ENCODE peak calls at places on chromosomes 3 and 15, in six cellular contexts. One of them, this sample, is unnamed.

GRCh38 chr15:62883938-62884479 is 158.5 kb upstream of the TPM1 start:
- DNase-seq in HepG2: no peak
- DNase-seq in K562: no peak
- DNase-seq in GM12891: no peak
- DNase-seq in H1: no peak
- DNase-seq in GM12878: no peak
- DNase-seq in this sample: no peak

GRCh38 chr3:112307557-112307956 is 13.5 kb upstream of the SLC9C1 start:
- DNase-seq in K562: no peak
- DNase-seq in GM12891: no peak
- DNase-seq in H1: no peak
- DNase-seq in HepG2: no peak
- DNase-seq in GM12878: no peak
- DNase-seq in this sample: no peak

GRCh38 chr15:99438691-99439523 is 126.9 kb upstream of the MEF2A start:
- DNase-seq in HepG2: no peak
- DNase-seq in GM12891: no peak
- DNase-seq in H1: peak
- DNase-seq in K562: no peak
- DNase-seq in GM12878: no peak
- DNase-seq in this sample: no peak

GRCh38 chr3:74129056-74129455 is 485.4 kb downstream of the CNTN3 start:
- DNase-seq in GM12878: no peak
- DNase-seq in H1: no peak
- DNase-seq in K562: no peak
- DNase-seq in HepG2: no peak
- DNase-seq in GM12891: no peak
- DNase-seq in this sample: no peak

GRCh38 chr3:184565421-184566211 is 4.0 kb downstream of the EPHB3 start:
- DNase-seq in GM12891: no peak
- DNase-seq in HepG2: no peak
- DNase-seq in H1: no peak
- DNase-seq in GM12878: no peak
- DNase-seq in K562: no peak
- DNase-seq in this sample: no peak

GRCh38 chr3:124620600-124621063 is 109.6 kb upstream of the UMPS start:
- DNase-seq in GM12891: no peak
- DNase-seq in GM12878: peak
- DNase-seq in H1: no peak
- DNase-seq in HepG2: peak
- DNase-seq in K562: peak
- DNase-seq in this sample: no peak

GRCh38 chr3:37625051-37625450 is 236.6 kb upstream of the CTDSPL start:
- DNase-seq in H1: no peak
- DNase-seq in K562: no peak
- DNase-seq in GM12891: no peak
- DNase-seq in GM12878: no peak
- DNase-seq in HepG2: no peak
- DNase-seq in this sample: no peak

GRCh38 chr15:32675474-32675873 is 34.0 kb downstream of the SCG5 start:
- DNase-seq in GM12891: no peak
- DNase-seq in GM12878: no peak
- DNase-seq in K562: no peak
- DNase-seq in HepG2: no peak
- DNase-seq in H1: no peak
- DNase-seq in this sample: no peak

GRCh38 chr15:53251998-53252397 is 461.9 kb upstream of the ONECUT1 start:
- DNase-seq in H1: no peak
- DNase-seq in GM12878: no peak
- DNase-seq in HepG2: peak
- DNase-seq in GM12891: no peak
- DNase-seq in K562: no peak
- DNase-seq in this sample: no peak

GRCh38 chr3:4525555-4526238 is 32.5 kb downstream of the ITPR1 start:
- DNase-seq in K562: no peak
- DNase-seq in HepG2: no peak
- DNase-seq in H1: no peak
- DNase-seq in GM12878: no peak
- DNase-seq in GM12891: no peak
- DNase-seq in this sample: no peak

GRCh38 chr3:11172136-11172670 is 17.9 kb downstream of the HRH1 start:
- DNase-seq in HepG2: no peak
- DNase-seq in H1: no peak
- DNase-seq in K562: no peak
- DNase-seq in GM12878: no peak
- DNase-seq in GM12891: no peak
- DNase-seq in this sample: no peak

GRCh38 chr3:123375014-123375940 is 73.6 kb downstream of the ADCY5 start:
- DNase-seq in K562: no peak
- DNase-seq in GM12891: no peak
- DNase-seq in H1: no peak
- DNase-seq in GM12878: no peak
- DNase-seq in HepG2: no peak
- DNase-seq in this sample: no peak

GRCh38 chr3:9214185-9214584 is 35.3 kb downstream of the SRGAP3 start:
- DNase-seq in H1: no peak
- DNase-seq in GM12878: no peak
- DNase-seq in HepG2: no peak
- DNase-seq in GM12891: no peak
- DNase-seq in K562: no peak
- DNase-seq in this sample: no peak

GRCh38 chr3:25150199-25150598 is 277.9 kb upstream of the RARB start:
- DNase-seq in HepG2: no peak
- DNase-seq in H1: no peak
- DNase-seq in GM12878: no peak
- DNase-seq in GM12891: no peak
- DNase-seq in K562: no peak
- DNase-seq in this sample: no peak

GRCh38 chr15:45268135-45268534 is 16.1 kb downstream of the SLC28A2 start:
- DNase-seq in GM12891: no peak
- DNase-seq in H1: peak
- DNase-seq in HepG2: peak
- DNase-seq in K562: peak
- DNase-seq in GM12878: no peak
- DNase-seq in this sample: no peak

GRCh38 chr3:185208836-185209235 is 45.0 kb downstream of the EHHADH start:
- DNase-seq in GM12891: no peak
- DNase-seq in K562: no peak
- DNase-seq in HepG2: no peak
- DNase-seq in H1: no peak
- DNase-seq in GM12878: no peak
- DNase-seq in this sample: no peak

GRCh38 chr15:94056314-94056713 is 175.0 kb upstream of the MCTP2 start:
- DNase-seq in HepG2: no peak
- DNase-seq in GM12891: no peak
- DNase-seq in H1: no peak
- DNase-seq in K562: no peak
- DNase-seq in GM12878: no peak
- DNase-seq in this sample: no peak

GRCh38 chr15:100017140-100017539 is 283.9 kb upstream of the LYSMD4 start:
- DNase-seq in K562: no peak
- DNase-seq in GM12891: no peak
- DNase-seq in GM12878: no peak
- DNase-seq in H1: no peak
- DNase-seq in HepG2: no peak
- DNase-seq in this sample: no peak

GRCh38 chr15:42375252-42375651 is 16.0 kb downstream of the CAPN3 start:
- DNase-seq in H1: no peak
- DNase-seq in GM12878: no peak
- DNase-seq in HepG2: no peak
- DNase-seq in GM12891: no peak
- DNase-seq in K562: no peak
- DNase-seq in this sample: no peak

GRCh38 chr15:70566989-70567388 is 196.4 kb downstream of the UACA start:
- DNase-seq in GM12878: no peak
- DNase-seq in H1: peak
- DNase-seq in HepG2: no peak
- DNase-seq in K562: no peak
- DNase-seq in GM12891: no peak
- DNase-seq in this sample: no peak

GRCh38 chr15:67322481-67322880 is 67.9 kb downstream of the IQCH start:
- DNase-seq in GM12878: no peak
- DNase-seq in HepG2: no peak
- DNase-seq in K562: no peak
- DNase-seq in H1: no peak
- DNase-seq in GM12891: no peak
- DNase-seq in this sample: no peak

DNA sequence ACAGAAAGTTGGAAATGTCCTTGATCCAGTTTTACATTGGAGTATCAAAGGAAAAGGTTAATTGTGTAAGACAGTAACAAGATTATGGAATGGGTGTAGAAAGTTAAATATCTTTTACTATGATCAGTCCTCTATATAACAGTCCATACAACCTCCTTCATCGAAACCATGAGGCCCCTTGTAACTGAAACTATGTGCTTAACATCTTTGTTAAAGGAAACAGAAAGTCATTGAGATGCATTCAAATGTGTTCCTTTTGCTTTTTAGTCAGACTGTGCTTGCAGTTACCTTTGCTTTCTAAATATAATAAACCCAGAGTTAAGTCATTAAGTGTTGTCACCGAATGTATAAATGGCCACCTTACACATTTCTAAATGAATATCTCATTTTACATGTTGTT is 1298.5 kb downstream of the ROBO2 start:
- DNase-seq in HepG2: no peak
- DNase-seq in GM12891: no peak
- DNase-seq in GM12878: peak
- DNase-seq in K562: no peak
- DNase-seq in H1: no peak
- DNase-seq in this sample: no peak
- TF ChIP-seq TAF1 in HepG2: no peak
- TF ChIP-seq TAF1 in GM12891: no peak
- TF ChIP-seq TAF1 in GM12878: no peak
- TF ChIP-seq TAF1 in K562: no peak
- TF ChIP-seq TAF1 in H1: no peak
- TF ChIP-seq TAF1 in this sample: no peak

GRCh38 chr15:35690698-35691116 is 144.7 kb upstream of the DPH6 start:
- DNase-seq in GM12891: no peak
- DNase-seq in K562: peak
- DNase-seq in H1: no peak
- DNase-seq in GM12878: no peak
- DNase-seq in HepG2: no peak
- DNase-seq in this sample: no peak
- TF ChIP-seq POLR2A in GM12891: no peak
- TF ChIP-seq POLR2A in K562: no peak
- TF ChIP-seq POLR2A in H1: no peak
- TF ChIP-seq POLR2A in GM12878: no peak
- TF ChIP-seq POLR2A in HepG2: no peak
- TF ChIP-seq POLR2A in this sample: no peak

GRCh38 chr3:169558371-169558770 is 105.1 kb downstream of the MECOM start:
- DNase-seq in K562: no peak
- DNase-seq in GM12891: no peak
- DNase-seq in GM12878: no peak
- DNase-seq in HepG2: no peak
- DNase-seq in H1: no peak
- DNase-seq in this sample: no peak
- TF ChIP-seq TAF1 in K562: no peak
- TF ChIP-seq TAF1 in GM12891: no peak
- TF ChIP-seq TAF1 in GM12878: no peak
- TF ChIP-seq TAF1 in HepG2: no peak
- TF ChIP-seq TAF1 in H1: no peak
- TF ChIP-seq TAF1 in this sample: no peak

GRCh38 chr15:28114721-28115622 is 15.9 kb upstream of the OCA2 start:
- DNase-seq in GM12878: no peak
- DNase-seq in GM12891: no peak
- DNase-seq in H1: no peak
- DNase-seq in K562: no peak
- DNase-seq in HepG2: no peak
- DNase-seq in this sample: no peak
- TF ChIP-seq POLR2A in GM12878: no peak
- TF ChIP-seq POLR2A in GM12891: no peak
- TF ChIP-seq POLR2A in H1: no peak
- TF ChIP-seq POLR2A in K562: no peak
- TF ChIP-seq POLR2A in HepG2: no peak
- TF ChIP-seq POLR2A in this sample: no peak

GRCh38 chr15:40190591-40190990 is 29.7 kb downstream of the BUB1B start:
- DNase-seq in HepG2: no peak
- DNase-seq in GM12891: no peak
- DNase-seq in H1: no peak
- DNase-seq in GM12878: no peak
- DNase-seq in K562: no peak
- DNase-seq in this sample: no peak
- TF ChIP-seq TAF1 in HepG2: no peak
- TF ChIP-seq TAF1 in GM12891: no peak
- TF ChIP-seq TAF1 in H1: no peak
- TF ChIP-seq TAF1 in GM12878: no peak
- TF ChIP-seq TAF1 in K562: no peak
- TF ChIP-seq TAF1 in this sample: no peak

GRCh38 chr15:75646112-75646943 is 1.4 kb upstream of the SNX33 start:
- DNase-seq in GM12878: no peak
- DNase-seq in GM12891: no peak
- DNase-seq in HepG2: no peak
- DNase-seq in H1: no peak
- DNase-seq in K562: no peak
- DNase-seq in this sample: no peak

GRCh38 chr15:75647370-75648155 is at the start of gene SNX33:
- DNase-seq in HepG2: peak
- DNase-seq in GM12878: no peak
- DNase-seq in H1: peak
- DNase-seq in K562: peak
- DNase-seq in GM12891: peak
- DNase-seq in this sample: peak

GRCh38 chr15:75648156-75649000 is 666 bp downstream of the SNX33 start:
- DNase-seq in GM12891: no peak
- DNase-seq in H1: no peak
- DNase-seq in K562: peak
- DNase-seq in HepG2: peak
- DNase-seq in GM12878: no peak
- DNase-seq in this sample: peak

GRCh38 chr15:75649045-75649761 is 1.5 kb downstream of the SNX33 start:
- DNase-seq in GM12878: no peak
- DNase-seq in K562: no peak
- DNase-seq in HepG2: no peak
- DNase-seq in H1: no peak
- DNase-seq in GM12891: no peak
- DNase-seq in this sample: no peak

GRCh38 chr15:75646944-75647364 is 758 bp upstream of the SNX33 start:
- DNase-seq in GM12878: no peak
- DNase-seq in GM12891: no peak
- DNase-seq in HepG2: no peak
- DNase-seq in H1: peak
- DNase-seq in K562: peak
- DNase-seq in this sample: no peak
- TF ChIP-seq POLR2A in GM12878: no peak
- TF ChIP-seq POLR2A in GM12891: no peak
- TF ChIP-seq POLR2A in HepG2: no peak
- TF ChIP-seq POLR2A in H1: no peak
- TF ChIP-seq POLR2A in K562: no peak
- TF ChIP-seq POLR2A in this sample: no peak

DNA sequence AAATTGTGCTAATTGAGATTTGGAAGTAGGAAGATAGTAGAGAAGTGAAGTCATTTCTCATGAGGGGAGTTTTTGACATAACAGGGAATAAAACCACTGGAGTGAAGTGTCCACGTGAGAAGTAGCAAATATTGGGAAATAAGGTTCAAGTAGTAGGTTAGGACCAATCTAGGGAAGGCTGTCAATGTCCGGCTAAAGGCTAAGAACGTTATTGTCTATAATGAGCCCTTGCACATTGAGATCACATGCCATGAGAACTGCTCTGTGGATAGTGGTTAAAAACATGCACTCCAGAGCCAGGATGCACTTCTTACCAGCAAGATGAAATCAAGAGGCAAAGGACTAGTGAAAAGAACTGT is 459.9 kb upstream of the TPRG1 start:
- DNase-seq in GM12891: no peak
- DNase-seq in H1: no peak
- DNase-seq in HepG2: no peak
- DNase-seq in K562: no peak
- DNase-seq in GM12878: no peak
- DNase-seq in this sample: no peak
- TF ChIP-seq TAF1 in GM12891: no peak
- TF ChIP-seq TAF1 in H1: no peak
- TF ChIP-seq TAF1 in HepG2: no peak
- TF ChIP-seq TAF1 in K562: no peak
- TF ChIP-seq TAF1 in GM12878: no peak
- TF ChIP-seq TAF1 in this sample: no peak